ENCODE peak calls at places on chromosomes 7 and 10, in ten cellular contexts. L is cardiac muscle cell, D is heart right ventricle, A is stomach, W is NCI-H774, B is endothelial cell, F is nephron progenitor cell, H is T-helper 2 cell, U is HCT116, Z is mucosa of gallbladder. R is an unnamed sample.

GRCh38 chr10:29607576-29607975 is 27.2 kb downstream of the SVIL start:
- DNase-seq in B (no peak), L (no peak), A (peak; percentile 16), D (no peak), Z (no peak), H (no peak), U (no peak), W (no peak), F (no peak), R (no peak)

GRCh38 chr7:28466341-28466740 is 54.0 kb downstream of the CREB5 start:
- DNase-seq in Z (no peak), L (no peak), W (no peak), U (no peak), H (no peak), B (no peak), A (no peak), D (no peak), F (no peak), R (no peak)

GRCh38 chr10:88088441-88089340 is 225.3 kb downstream of the PTEN start:
- DNase-seq in D (no peak), Z (no peak), L (no peak), A (no peak), U (no peak), B (no peak), H (no peak), F (no peak), W (no peak), R (no peak)

GRCh38 chr10:109912335-109913282 is 10.7 kb downstream of the XPNPEP1 start:
- DNase-seq in L (no peak), F (no peak), A (no peak), U (no peak), D (no peak), H (no peak), W (peak; percentile 26), B (no peak), Z (no peak), R (peak; percentile 50)

GRCh38 chr7:130272456-130273080 is 5.9 kb downstream of the CPA2 start:
- DNase-seq in D (no peak), L (peak; percentile 18), H (no peak), Z (no peak), U (no peak), A (no peak), F (peak; percentile 57), W (no peak), B (peak; percentile 18), R (no peak)

GRCh38 chr10:25113231-25114035 is 61.4 kb upstream of the GPR158 start:
- DNase-seq in H (no peak), W (peak; percentile 86), Z (peak; percentile 82), L (peak; percentile 92), D (peak; percentile 70), A (peak; percentile 85), F (peak; percentile 76), U (peak; percentile 72), B (peak; percentile 81), R (peak; percentile 69)

GRCh38 chr7:78121878-78122277 is 323.3 kb downstream of the PHTF2 start:
- DNase-seq in D (no peak), U (no peak), L (no peak), H (no peak), F (no peak), W (no peak), A (no peak), B (no peak), Z (no peak), R (no peak)

GRCh38 chr7:154841731-154842331 is 161.1 kb downstream of the PAXIP1 start:
- DNase-seq in U (no peak), Z (no peak), D (no peak), H (no peak), F (no peak), B (peak; percentile 18), W (peak; percentile 28), A (peak; percentile 35), L (peak; percentile 12), R (no peak)